ENCODE peak calls at places on chromosomes 5 and 9, in seven cellular contexts. One of them, this sample, is unnamed.
A peak's percentile ranks its signal among the peaks of the same experiment; 100 is the strongest.

GRCh38 chr5:112064956-112065355 is 308.0 kb upstream of the NREP start:
- DNase-seq in K562: no peak
- DNase-seq in fibroblast of lung: no peak
- DNase-seq in AG04450: no peak
- DNase-seq in IMR-90: no peak
- DNase-seq in heart right ventricle: no peak
- DNase-seq in HCT116: no peak
- DNase-seq in this sample: no peak

GRCh38 chr9:89835676-89836075 is 230.9 kb downstream of the GADD45G start:
- DNase-seq in K562: no peak
- DNase-seq in fibroblast of lung: peak; percentile 7
- DNase-seq in AG04450: no peak
- DNase-seq in IMR-90: no peak
- DNase-seq in heart right ventricle: no peak
- DNase-seq in HCT116: no peak
- DNase-seq in this sample: no peak

GRCh38 chr5:115831163-115831768 is 10.1 kb downstream of the ATG12 start:
- DNase-seq in K562: peak; percentile 53
- DNase-seq in fibroblast of lung: peak; percentile 58
- DNase-seq in AG04450: no peak
- DNase-seq in IMR-90: peak; percentile 49
- DNase-seq in heart right ventricle: no peak
- DNase-seq in HCT116: no peak
- DNase-seq in this sample: peak; percentile 31

GRCh38 chr5:114716955-114717354 is 355.1 kb downstream of the KCNN2 start:
- DNase-seq in K562: no peak
- DNase-seq in fibroblast of lung: no peak
- DNase-seq in AG04450: no peak
- DNase-seq in IMR-90: no peak
- DNase-seq in heart right ventricle: no peak
- DNase-seq in HCT116: no peak
- DNase-seq in this sample: no peak

GRCh38 chr9:95516736-95517558 is at the start of gene PTCH1:
- DNase-seq in K562: peak; percentile 78
- DNase-seq in fibroblast of lung: peak; percentile 68
- DNase-seq in AG04450: no peak
- DNase-seq in IMR-90: peak; percentile 52
- DNase-seq in heart right ventricle: peak; percentile 47
- DNase-seq in HCT116: no peak
- DNase-seq in this sample: peak; percentile 72

GRCh38 chr9:90070056-90070455 is 465.2 kb downstream of the GADD45G start:
- DNase-seq in K562: no peak
- DNase-seq in fibroblast of lung: no peak
- DNase-seq in AG04450: no peak
- DNase-seq in IMR-90: no peak
- DNase-seq in heart right ventricle: no peak
- DNase-seq in HCT116: no peak
- DNase-seq in this sample: no peak

GRCh38 chr9:4382722-4383317 is 83.0 kb upstream of the GLIS3 start:
- DNase-seq in K562: peak; percentile 10
- DNase-seq in fibroblast of lung: peak; percentile 24
- DNase-seq in AG04450: no peak
- DNase-seq in IMR-90: peak; percentile 23
- DNase-seq in heart right ventricle: no peak
- DNase-seq in HCT116: peak; percentile 23
- DNase-seq in this sample: peak; percentile 34

GRCh38 chr5:150073086-150073625 is 13.2 kb downstream of the CSF1R start:
- DNase-seq in K562: no peak
- DNase-seq in fibroblast of lung: no peak
- DNase-seq in AG04450: no peak
- DNase-seq in IMR-90: no peak
- DNase-seq in heart right ventricle: no peak
- DNase-seq in HCT116: no peak
- DNase-seq in this sample: no peak

DNA sequence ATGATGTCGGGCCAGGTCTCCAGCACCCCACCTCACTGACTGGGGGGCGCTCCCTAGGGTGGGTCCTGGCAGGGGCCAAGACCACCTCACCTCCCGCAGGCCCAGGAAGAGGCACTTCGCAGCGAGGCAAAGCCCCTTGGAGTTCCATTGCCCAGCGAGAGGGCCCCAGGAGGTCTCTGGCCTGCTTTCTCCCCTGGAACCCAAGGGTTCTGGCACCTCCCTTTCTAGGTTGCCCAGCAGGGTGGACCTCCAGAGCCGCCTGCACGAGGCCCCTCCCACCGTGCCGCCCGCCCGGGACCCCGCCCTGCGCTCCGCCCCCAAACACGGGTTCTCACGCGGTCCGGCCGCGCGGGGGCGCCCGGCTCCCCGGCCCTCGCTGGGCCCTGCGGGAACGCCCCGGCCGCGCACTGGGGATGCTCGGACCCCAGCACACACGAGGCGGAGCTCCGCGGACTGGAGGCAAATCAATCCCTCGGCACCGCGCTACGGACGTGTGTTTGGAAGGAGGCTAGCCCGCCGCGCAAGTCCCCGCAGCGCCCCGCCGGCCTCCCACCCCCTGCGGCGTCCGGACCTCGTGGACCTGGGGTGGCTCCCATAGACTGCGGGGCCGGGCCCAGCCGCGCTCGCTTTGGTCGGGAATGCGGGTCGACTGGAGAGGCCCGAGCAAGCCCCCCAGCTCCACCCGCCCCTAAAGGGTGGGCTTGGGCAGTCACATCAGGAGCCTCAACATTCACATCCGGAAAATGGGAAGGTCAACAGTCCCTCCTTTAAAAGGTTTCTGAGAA is 99.5 kb upstream of the LMX1B start:
- DNase-seq in K562: peak; percentile 75
- DNase-seq in fibroblast of lung: peak; percentile 28
- DNase-seq in AG04450: no peak
- DNase-seq in IMR-90: peak; percentile 15
- DNase-seq in heart right ventricle: peak; percentile 82
- DNase-seq in HCT116: peak; percentile 15
- DNase-seq in this sample: peak; percentile 83
- TF ChIP-seq CTCF in K562: peak; percentile 49
- TF ChIP-seq CTCF in fibroblast of lung: no peak
- TF ChIP-seq CTCF in AG04450: peak; percentile 32
- TF ChIP-seq CTCF in IMR-90: peak; percentile 57
- TF ChIP-seq CTCF in heart right ventricle: peak; percentile 73
- TF ChIP-seq CTCF in HCT116: peak; percentile 60
- TF ChIP-seq CTCF in this sample: peak; percentile 50

GRCh38 chr5:55175781-55176175 is 2.8 kb upstream of the CDC20B start:
- DNase-seq in K562: no peak
- DNase-seq in fibroblast of lung: no peak
- DNase-seq in AG04450: no peak
- DNase-seq in IMR-90: no peak
- DNase-seq in heart right ventricle: no peak
- DNase-seq in HCT116: no peak
- DNase-seq in this sample: no peak

GRCh38 chr5:55173696-55174101 is 722 bp upstream of the CDC20B start:
- DNase-seq in K562: no peak
- DNase-seq in fibroblast of lung: no peak
- DNase-seq in AG04450: no peak
- DNase-seq in IMR-90: no peak
- DNase-seq in heart right ventricle: no peak
- DNase-seq in HCT116: no peak
- DNase-seq in this sample: no peak

GRCh38 chr5:55172937-55173695 is at the start of gene CDC20B:
- DNase-seq in K562: peak; percentile 78
- DNase-seq in fibroblast of lung: peak; percentile 60
- DNase-seq in AG04450: no peak
- DNase-seq in IMR-90: peak; percentile 63
- DNase-seq in heart right ventricle: peak; percentile 76
- DNase-seq in HCT116: no peak
- DNase-seq in this sample: peak; percentile 93

GRCh38 chr5:55177078-55177477 is 4.1 kb upstream of the CDC20B start:
- DNase-seq in K562: no peak
- DNase-seq in fibroblast of lung: no peak
- DNase-seq in AG04450: no peak
- DNase-seq in IMR-90: no peak
- DNase-seq in heart right ventricle: no peak
- DNase-seq in HCT116: no peak
- DNase-seq in this sample: no peak

GRCh38 chr5:55176176-55176818 is 3.3 kb upstream of the CDC20B start:
- DNase-seq in K562: peak; percentile 89
- DNase-seq in fibroblast of lung: peak; percentile 14
- DNase-seq in AG04450: no peak
- DNase-seq in IMR-90: no peak
- DNase-seq in heart right ventricle: peak; percentile 30
- DNase-seq in HCT116: no peak
- DNase-seq in this sample: peak; percentile 82
- H3K4me3 ChIP-seq in K562: peak overlapping the region; percentile 28
- H3K4me3 ChIP-seq in fibroblast of lung: peak overlapping the region; percentile 45
- H3K4me3 ChIP-seq in AG04450: peak overlapping the region; percentile 42
- H3K4me3 ChIP-seq in IMR-90: peak overlapping the region; percentile 37
- H3K4me3 ChIP-seq in heart right ventricle: peak overlapping the region; percentile 12
- H3K4me3 ChIP-seq in HCT116: peak overlapping the region; percentile 30
- H3K4me3 ChIP-seq in this sample: peak overlapping the region; percentile 25

DNA sequence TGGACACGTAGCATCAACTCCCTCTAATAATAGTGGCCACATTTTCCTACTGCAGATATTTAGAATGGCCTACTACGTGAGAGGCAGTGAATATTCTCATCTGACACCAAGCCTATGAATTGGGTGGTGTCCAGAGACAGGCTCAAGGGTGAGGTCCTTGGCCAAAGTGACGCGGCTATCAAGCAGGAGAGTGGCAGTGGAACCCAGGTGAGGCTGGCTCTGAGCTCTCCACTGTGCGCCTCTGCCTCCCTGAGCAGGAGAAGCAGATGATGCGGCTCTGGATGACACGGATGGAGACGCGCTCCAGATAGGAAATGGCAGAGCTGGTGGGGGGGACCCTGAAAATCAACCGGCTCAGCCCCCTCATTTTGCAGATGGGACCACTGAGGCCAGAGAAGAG is 69.7 kb downstream of the CFAP77 start:
- DNase-seq in K562: no peak
- DNase-seq in fibroblast of lung: no peak
- DNase-seq in AG04450: no peak
- DNase-seq in IMR-90: no peak
- DNase-seq in heart right ventricle: no peak
- DNase-seq in HCT116: no peak
- DNase-seq in this sample: no peak
- H3K27ac ChIP-seq in K562: no peak overlapping the region
- H3K27ac ChIP-seq in fibroblast of lung: no peak overlapping the region
- H3K27ac ChIP-seq in AG04450: no peak overlapping the region
- H3K27ac ChIP-seq in IMR-90: no peak overlapping the region
- H3K27ac ChIP-seq in heart right ventricle: no peak overlapping the region
- H3K27ac ChIP-seq in HCT116: no peak overlapping the region
- H3K27ac ChIP-seq in this sample: no peak overlapping the region

GRCh38 chr5:78361226-78361993 is 993 bp downstream of the SCAMP1 start:
- DNase-seq in K562: peak; percentile 59
- DNase-seq in fibroblast of lung: peak; percentile 74
- DNase-seq in AG04450: no peak
- DNase-seq in IMR-90: peak; percentile 78
- DNase-seq in heart right ventricle: peak; percentile 18
- DNase-seq in HCT116: no peak
- DNase-seq in this sample: peak; percentile 70
- TF ChIP-seq CTCF in K562: no peak
- TF ChIP-seq CTCF in fibroblast of lung: peak; percentile 34
- TF ChIP-seq CTCF in AG04450: peak; percentile 41
- TF ChIP-seq CTCF in IMR-90: peak; percentile 22
- TF ChIP-seq CTCF in heart right ventricle: peak; percentile 32
- TF ChIP-seq CTCF in HCT116: no peak
- TF ChIP-seq CTCF in this sample: peak; percentile 31

DNA sequence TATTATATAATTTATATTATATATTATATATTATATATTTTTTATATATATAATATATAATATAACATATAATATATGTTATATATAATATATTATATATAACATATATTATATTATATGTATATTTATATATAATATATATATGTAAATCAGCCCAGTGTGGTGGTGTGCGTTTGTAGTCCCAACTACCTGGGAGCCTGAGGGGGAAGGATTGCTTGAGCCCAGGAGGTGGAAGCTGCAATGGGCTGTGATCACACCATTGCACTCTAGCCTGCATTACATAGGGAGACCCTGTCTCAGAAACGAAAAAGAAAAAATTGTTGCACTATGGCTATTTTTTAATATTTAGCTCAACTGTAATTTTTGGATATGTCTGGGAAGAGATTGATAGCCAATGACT is 52.4 kb downstream of the NSD1 start:
- DNase-seq in K562: no peak
- DNase-seq in fibroblast of lung: no peak
- DNase-seq in AG04450: no peak
- DNase-seq in IMR-90: no peak
- DNase-seq in heart right ventricle: no peak
- DNase-seq in HCT116: no peak
- DNase-seq in this sample: no peak
- H3K4me3 ChIP-seq in K562: no peak overlapping the region
- H3K4me3 ChIP-seq in fibroblast of lung: no peak overlapping the region
- H3K4me3 ChIP-seq in AG04450: no peak overlapping the region
- H3K4me3 ChIP-seq in IMR-90: no peak overlapping the region
- H3K4me3 ChIP-seq in heart right ventricle: no peak overlapping the region
- H3K4me3 ChIP-seq in HCT116: no peak overlapping the region
- H3K4me3 ChIP-seq in this sample: no peak overlapping the region

This sample was measured in cardiac muscle cell.